ENCODE peak calls at places on chromosome 17, in five cellular contexts. S is RWPE1; L is uterus; Y is activated CD4-positive, alpha-beta T cell treated with anti-CD3 and anti-CD28 coated beads, Interleukin-2, amount 50 U/mL, for 1 hour; B is GDM1. J is an unnamed sample.

GRCh38 chr17:74271902-74272563 is 2.0 kb upstream of the DNAI2 start:
- DNase-seq in B (no peak), S (no peak), L (no peak), Y (no peak), J (no peak)

GRCh38 chr17:17140590-17140980 is 65.5 kb downstream of the PLD6 start:
- DNase-seq in B (no peak), Y (no peak), L (no peak), S (peak; percentile 49), J (peak; percentile 82)

GRCh38 chr17:19647697-19648474 is 665 bp upstream of the ALDH3A2 start:
- DNase-seq in Y (peak; percentile 25), S (peak; percentile 50), L (peak; percentile 76), B (peak; percentile 27), J (peak; percentile 70)

GRCh38 chr17:17269926-17270773 is 10.9 kb downstream of the COPS3 start:
- DNase-seq in L (no peak), S (no peak), B (no peak), Y (peak; percentile 15), J (peak; percentile 11)

GRCh38 chr17:19398301-19399181 is 11.6 kb upstream of the MFAP4 start:
- DNase-seq in L (no peak), Y (no peak), S (peak; percentile 37), B (no peak), J (peak; percentile 56)

GRCh38 chr17:81032641-81033422 is 2.1 kb upstream of the BAIAP2 start:
- DNase-seq in L (peak; percentile 18), S (no peak), Y (no peak), B (no peak), J (no peak)

GRCh38 chr17:27244481-27245223 is 49.3 kb upstream of the WSB1 start:
- DNase-seq in Y (no peak), S (peak; percentile 79), B (no peak), L (peak; percentile 84), J (peak; percentile 96)

GRCh38 chr17:8125947-8126305 is 2.0 kb upstream of the HES7 start:
- DNase-seq in Y (no peak), S (no peak), L (no peak), B (no peak), J (no peak)

GRCh38 chr17:9192010-9192409 is 170.7 kb downstream of the NTN1 start:
- DNase-seq in S (no peak), L (no peak), B (no peak), Y (no peak), J (no peak)

GRCh38 chr17:565506-565905 is 149.1 kb downstream of the VPS53 start:
- DNase-seq in B (no peak), L (no peak), Y (no peak), S (no peak), J (no peak)

GRCh38 chr17:60604686-60605334 is 4.8 kb downstream of the PPM1D start:
- DNase-seq in L (no peak), B (no peak), Y (no peak), S (peak; percentile 29), J (peak; percentile 75)